ENCODE peak calls at places on chromosomes 6 and 20, in eight cellular contexts. W, O, J, X, D, T, L and B are unnamed samples.

GRCh38 chr20:728022-728944 is 40.0 kb downstream of the SLC52A3 start:
- DNase-seq in W (no peak), O (no peak), J (peak), X (peak), D (peak), T (peak), L (peak), B (no peak)

GRCh38 chr20:57667385-57667784 is 42.4 kb downstream of the PMEPA1 start:
- DNase-seq in W (no peak), O (no peak), J (no peak), X (no peak), D (no peak), T (no peak), L (no peak), B (no peak)

GRCh38 chr6:22149501-22150490 is 147.0 kb downstream of the PRL start:
- DNase-seq in W (no peak), O (peak), J (peak), X (peak), D (peak), T (no peak), L (peak), B (no peak)

GRCh38 chr6:139990865-139991264 is 616.4 kb upstream of the CITED2 start:
- DNase-seq in W (no peak), O (no peak), J (no peak), X (peak), D (no peak), T (no peak), L (no peak), B (no peak)

GRCh38 chr6:130505808-130506207 is 140.0 kb downstream of the TMEM200A start:
- DNase-seq in W (no peak), O (no peak), J (no peak), X (no peak), D (no peak), T (no peak), L (no peak), B (no peak)

GRCh38 chr6:16157909-16158308 is 29.0 kb downstream of the MYLIP start:
- DNase-seq in W (no peak), O (no peak), J (no peak), X (no peak), D (no peak), T (no peak), L (peak), B (peak)

GRCh38 chr6:38650207-38650752 is 10.6 kb upstream of the BTBD9 start:
- DNase-seq in W (no peak), O (no peak), J (no peak), X (no peak), D (no peak), T (no peak), L (no peak), B (no peak)

GRCh38 chr6:64817525-64817924 is 889.5 kb downstream of the EYS start:
- DNase-seq in W (no peak), O (no peak), J (no peak), X (no peak), D (no peak), T (no peak), L (no peak), B (no peak)

GRCh38 chr6:35397806-35398418 is 54.2 kb upstream of the FANCE start:
- DNase-seq in W (no peak), O (no peak), J (no peak), X (no peak), D (no peak), T (no peak), L (no peak), B (no peak)

GRCh38 chr6:157462956-157463742 is 82.2 kb downstream of the ZDHHC14 start:
- DNase-seq in W (no peak), O (no peak), J (no peak), X (no peak), D (no peak), T (no peak), L (no peak), B (no peak)

GRCh38 chr20:23086056-23086551 is at the start of gene CD93:
- DNase-seq in W (no peak), O (peak), J (no peak), X (peak), D (no peak), T (no peak), L (no peak), B (no peak)

GRCh38 chr6:29764422-29765196 is 41.4 kb downstream of the HLA-F start:
- DNase-seq in W (no peak), O (no peak), J (no peak), X (no peak), D (no peak), T (no peak), L (no peak), B (no peak)

GRCh38 chr20:51512645-51513044 is 29.9 kb downstream of the NFATC2 start:
- DNase-seq in W (no peak), O (no peak), J (no peak), X (no peak), D (no peak), T (no peak), L (no peak), B (no peak)

GRCh38 chr20:37389241-37389747 is 43.4 kb downstream of the SRC start:
- DNase-seq in W (no peak), O (no peak), J (no peak), X (no peak), D (no peak), T (no peak), L (no peak), B (no peak)

GRCh38 chr6:133568970-133569889 is 319.7 kb upstream of the TCF21 start:
- DNase-seq in W (no peak), O (peak), J (peak), X (peak), D (no peak), T (peak), L (no peak), B (peak)